ENCODE peak calls at places on chromosomes 11 and 22, in six cellular contexts. H is HCT116, K is WTC11, I is GM12878, V is H1, W is K562. Y is an unnamed sample.

GRCh38 chr11:2789331-2789730 is 89.5 kb upstream of the KCNQ1OT1 start:
- DNase-seq in H (no peak), K (peak), I (no peak), V (no peak), W (no peak), Y (no peak)

GRCh38 chr22:42862045-42862734 is 5.1 kb upstream of the ARFGAP3 start:
- DNase-seq in V (no peak), K (no peak), I (no peak), W (no peak), H (no peak), Y (no peak)

GRCh38 chr11:46377831-46378230 is 3.6 kb upstream of the MDK start:
- DNase-seq in I (no peak), W (no peak), H (no peak), V (no peak), K (no peak), Y (no peak)

GRCh38 chr11:1307998-1308744 is 1.3 kb downstream of the TOLLIP start:
- DNase-seq in V (no peak), K (no peak), H (no peak), W (no peak), I (no peak), Y (no peak)

GRCh38 chr11:68751331-68751856 is at the start of gene TESMIN:
- DNase-seq in I (peak), V (peak), H (peak), W (peak), K (peak), Y (peak)

GRCh38 chr11:28529540-28530410 is 421.6 kb downstream of the METTL15 start:
- DNase-seq in H (peak), V (no peak), K (no peak), I (no peak), W (peak), Y (peak)

GRCh38 chr22:25170426-25170980 is 29.2 kb upstream of the CRYBB3 start:
- DNase-seq in I (no peak), V (no peak), K (no peak), W (no peak), H (no peak), Y (no peak)

GRCh38 chr11:56271092-56271491 is 2.9 kb upstream of the OR5T1 start:
- DNase-seq in W (no peak), K (no peak), I (no peak), V (no peak), H (no peak), Y (no peak)

GRCh38 chr11:134412508-134413333 is 679 bp upstream of the B3GAT1 start:
- DNase-seq in I (no peak), H (no peak), W (peak), K (peak), V (no peak), Y (peak)

GRCh38 chr11:61803889-61804647 is 11.4 kb downstream of the FEN1 start:
- DNase-seq in H (no peak), V (no peak), W (no peak), I (no peak), K (no peak), Y (no peak)

GRCh38 chr11:116059909-116060308 is 555.7 kb upstream of the CADM1 start:
- DNase-seq in I (no peak), V (no peak), K (no peak), W (no peak), H (no peak), Y (no peak)

GRCh38 chr11:77198440-77198849 is 70.4 kb downstream of the MYO7A start:
- DNase-seq in H (peak), W (peak), K (peak), I (no peak), V (peak), Y (peak)

GRCh38 chr22:50683994-50684371 is 11.4 kb downstream of the SHANK3 start:
- DNase-seq in H (no peak), K (no peak), W (no peak), I (no peak), V (no peak), Y (no peak)

GRCh38 chr11:130145328-130145812 is 14.2 kb upstream of the ST14 start:
- DNase-seq in H (no peak), V (no peak), I (no peak), W (no peak), K (no peak), Y (no peak)

GRCh38 chr11:129643031-129643721 is 172.5 kb upstream of the TMEM45B start:
- DNase-seq in W (no peak), V (no peak), K (no peak), H (no peak), I (no peak), Y (no peak)

GRCh38 chr22:50008151-50009040 is 4.2 kb downstream of the IL17REL start:
- DNase-seq in H (no peak), K (no peak), V (no peak), I (no peak), W (no peak), Y (no peak)

GRCh38 chr11:3164540-3165151 is 464 bp downstream of the OSBPL5 start:
- DNase-seq in H (no peak), V (no peak), K (peak), W (peak), I (no peak), Y (no peak)

GRCh38 chr22:41289681-41290080 is 3.7 kb upstream of the RANGAP1 start:
- DNase-seq in K (no peak), V (no peak), I (no peak), H (no peak), W (no peak), Y (no peak)

GRCh38 chr22:19853879-19854777 is 546 bp downstream of the GNB1L start:
- DNase-seq in H (peak), I (no peak), V (no peak), W (peak), K (peak), Y (peak)

GRCh38 chr11:112525270-112525669 is 264.6 kb upstream of the PLET1 start:
- DNase-seq in V (no peak), K (no peak), W (no peak), I (no peak), H (no peak), Y (no peak)

GRCh38 chr22:35915477-35916013 is 113.1 kb downstream of the RBFOX2 start:
- DNase-seq in H (no peak), I (no peak), K (no peak), W (no peak), V (no peak), Y (no peak)

DNA sequence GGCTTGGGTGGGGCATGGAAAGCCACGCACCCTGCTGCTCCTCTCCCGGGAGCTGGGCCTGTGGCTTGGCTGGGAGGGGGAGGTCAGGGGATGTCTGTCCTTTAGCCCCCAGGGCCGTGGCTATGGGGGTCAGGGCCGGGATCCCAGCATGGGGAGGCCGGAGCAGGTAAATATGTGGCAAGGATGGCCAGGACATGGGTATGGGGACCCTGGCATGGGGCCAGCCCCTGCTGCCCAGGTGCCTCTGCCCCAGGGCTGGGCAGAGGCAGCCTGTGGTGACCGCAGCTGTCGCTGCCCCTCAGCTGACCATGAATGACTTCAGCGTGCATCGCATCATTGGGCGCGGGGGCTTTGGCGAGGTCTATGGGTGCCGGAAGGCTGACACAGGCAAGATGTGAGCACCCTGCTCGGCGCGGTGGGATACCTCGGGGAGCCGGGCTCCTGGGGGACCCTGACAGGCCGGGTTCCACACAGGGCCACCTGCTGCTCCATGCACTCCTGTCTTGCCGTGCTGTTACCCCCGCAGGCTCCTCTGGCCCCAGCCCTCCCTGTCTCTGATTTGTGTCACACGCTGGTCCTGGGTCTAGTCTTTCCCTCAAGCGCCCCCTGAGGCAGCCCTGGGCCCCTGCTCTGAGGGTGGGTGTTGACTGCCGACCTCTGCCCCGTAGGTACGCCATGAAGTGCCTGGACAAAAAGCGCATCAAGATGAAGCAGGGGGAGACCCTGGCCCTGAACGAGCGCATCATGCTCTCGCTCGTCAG is 8.1 kb upstream of the ANKRD13D start:
- DNase-seq in H (no peak), V (no peak), K (no peak), I (no peak), W (no peak), Y (no peak)
- TF ChIP-seq SP1 in H (no peak), V (no peak), K (no peak), I (no peak), W (no peak), Y (no peak)

GRCh38 chr11:110049501-110050200 is 43.5 kb upstream of the ZC3H12C start:
- DNase-seq in V (no peak), H (no peak), I (no peak), W (no peak), K (no peak), Y (no peak)
- TF ChIP-seq SP1 in V (no peak), H (no peak), I (no peak), W (no peak), K (no peak), Y (no peak)

GRCh38 chr11:120401506-120401905 is 65.3 kb downstream of the ARHGEF12 start:
- DNase-seq in H (no peak), K (no peak), W (no peak), V (no peak), I (no peak), Y (no peak)

GRCh38 chr11:120399312-120399711 is 63.1 kb downstream of the ARHGEF12 start:
- DNase-seq in V (no peak), K (no peak), H (no peak), I (no peak), W (no peak), Y (no peak)

GRCh38 chr11:120398184-120398583 is 62.0 kb downstream of the ARHGEF12 start:
- DNase-seq in W (no peak), H (no peak), I (no peak), V (no peak), K (no peak), Y (no peak)

GRCh38 chr11:120403966-120404365 is 67.8 kb downstream of the ARHGEF12 start:
- DNase-seq in K (no peak), I (no peak), V (no peak), W (no peak), H (no peak), Y (no peak)

DNA sequence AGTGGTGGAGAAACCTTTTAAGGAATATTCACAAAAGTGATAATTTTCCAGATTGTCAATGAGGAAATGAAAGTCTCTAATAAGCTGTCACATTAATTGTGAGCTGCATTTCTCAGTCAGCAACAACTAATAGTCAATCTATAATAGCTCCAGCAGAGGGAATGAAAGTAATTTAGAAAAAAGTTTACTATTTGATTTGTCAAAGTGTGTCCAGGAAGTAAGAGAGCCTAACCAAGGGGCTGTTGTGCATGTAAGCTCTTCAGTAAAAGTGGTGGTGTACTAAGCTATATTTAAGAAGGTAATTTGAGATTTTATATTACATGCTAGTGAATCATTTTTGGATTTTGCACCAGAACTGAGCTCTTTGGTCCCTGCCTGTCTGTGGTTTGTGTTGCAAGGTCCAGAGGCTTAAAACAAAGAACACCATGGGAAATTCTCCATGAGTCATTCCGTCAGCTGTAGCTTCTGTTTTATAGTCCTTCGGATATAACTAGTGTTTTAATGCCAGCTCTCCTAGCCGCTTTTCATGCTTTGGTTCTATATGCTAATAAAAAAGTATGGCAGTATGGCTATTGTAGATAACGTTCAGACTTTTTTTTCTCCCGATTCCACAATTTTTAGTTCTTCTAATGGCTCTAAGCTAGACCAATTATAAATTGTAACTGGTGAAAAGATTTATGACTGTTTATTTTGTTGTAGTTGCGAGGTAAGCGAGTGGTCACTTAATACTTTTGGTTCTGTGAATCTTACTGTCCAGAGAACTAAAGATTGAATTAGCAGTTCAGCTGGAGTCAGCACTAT is 64.6 kb downstream of the ARHGEF12 start:
- DNase-seq in I (peak), H (peak), K (no peak), W (no peak), V (no peak), Y (peak)
- TF ChIP-seq SP1 in I (no peak), H (peak), K (no peak), W (no peak), V (no peak), Y (no peak)

GRCh38 chr11:37972691-37973090 is 1374.7 kb upstream of the RAG2 start:
- DNase-seq in I (no peak), K (no peak), W (no peak), H (no peak), V (no peak), Y (no peak)

GRCh38 chr11:37963440-37963839 is 1365.4 kb upstream of the RAG2 start:
- DNase-seq in W (no peak), V (peak), I (no peak), K (no peak), H (no peak), Y (no peak)

GRCh38 chr11:37967635-37968034 is 1369.6 kb upstream of the RAG2 start:
- DNase-seq in W (no peak), I (no peak), V (no peak), K (no peak), H (no peak), Y (no peak)
- TF ChIP-seq SP1 in W (no peak), I (no peak), V (no peak), K (no peak), H (no peak), Y (no peak)

GRCh38 chr11:17075506-17075905 is 2.0 kb downstream of the RPS13 start:
- DNase-seq in I (no peak), V (no peak), W (no peak), K (no peak), H (no peak), Y (no peak)

GRCh38 chr11:17077520-17078401 is at the start of gene RPS13:
- DNase-seq in I (peak), H (peak), V (peak), K (peak), W (peak), Y (peak)

GRCh38 chr11:17076517-17077239 is 789 bp downstream of the RPS13 start:
- DNase-seq in K (no peak), H (no peak), I (no peak), V (no peak), W (no peak), Y (no peak)

GRCh38 chr11:17077240-17077519 is 287 bp downstream of the RPS13 start:
- DNase-seq in V (no peak), W (no peak), I (no peak), H (no peak), K (no peak), Y (no peak)

GRCh38 chr11:17073370-17074027 is 4.0 kb downstream of the RPS13 start:
- DNase-seq in W (no peak), H (no peak), I (no peak), K (no peak), V (no peak), Y (no peak)
- TF ChIP-seq SP1 in W (no peak), H (no peak), I (no peak), K (no peak), V (no peak), Y (no peak)

DNA sequence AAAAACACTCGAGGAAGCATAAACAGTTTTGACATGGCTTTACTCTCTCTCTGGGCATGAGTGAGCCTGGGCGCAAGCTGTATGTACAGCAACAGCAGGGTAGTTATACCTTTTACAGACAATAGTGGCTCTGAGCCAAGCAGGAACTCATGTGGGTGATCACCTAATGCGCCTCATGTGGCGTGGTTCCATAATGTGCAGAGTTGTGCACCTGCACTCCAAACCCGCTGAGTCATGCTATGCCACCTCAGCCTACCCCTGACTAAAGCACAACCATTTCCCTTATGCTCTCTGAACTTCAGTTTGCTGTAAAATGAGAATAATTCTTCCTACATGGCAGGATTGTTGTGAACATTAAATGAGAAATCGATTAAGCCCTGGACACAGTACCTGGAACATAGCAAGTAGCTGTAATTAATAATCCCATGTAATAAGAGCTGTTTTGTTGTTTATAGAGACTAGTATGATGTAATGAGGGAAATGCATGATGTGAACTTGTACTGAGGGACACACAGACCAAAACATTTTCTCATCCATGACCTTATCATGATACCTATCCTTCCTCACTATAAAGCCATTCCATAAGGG is 71.6 kb downstream of the CCDC34 start:
- DNase-seq in K (peak), W (no peak), I (no peak), H (peak), V (no peak), Y (no peak)
- TF ChIP-seq SP1 in K (no peak), W (no peak), I (no peak), H (no peak), V (no peak), Y (no peak)

GRCh38 chr11:20712912-20713311 is 43.5 kb downstream of the NELL1 start:
- DNase-seq in W (no peak), I (no peak), H (no peak), V (no peak), K (peak), Y (no peak)
- TF ChIP-seq SP1 in W (no peak), I (no peak), H (no peak), V (no peak), K (no peak), Y (no peak)

Y was measured in HEK293T.